ENCODE peak calls at places on chromosomes 1 and 21, in seven cellular contexts. One of them, this sample, is unnamed.

GRCh38 chr21:31221051-31221450 is 123.0 kb downstream of the TIAM1 start:
- DNase-seq in pancreas: no peak
- DNase-seq in hepatocyte: no peak
- DNase-seq in HFF-Myc: no peak
- DNase-seq in colonic mucosa: no peak
- DNase-seq in GM23338: no peak
- DNase-seq in heart left ventricle: no peak
- DNase-seq in this sample: no peak

GRCh38 chr1:56060901-56061300 is 518.5 kb downstream of the PLPP3 start:
- DNase-seq in pancreas: no peak
- DNase-seq in hepatocyte: peak
- DNase-seq in HFF-Myc: no peak
- DNase-seq in colonic mucosa: peak
- DNase-seq in GM23338: no peak
- DNase-seq in heart left ventricle: no peak
- DNase-seq in this sample: peak

GRCh38 chr1:203166192-203166940 is 9.3 kb downstream of the MYBPH start:
- DNase-seq in pancreas: peak
- DNase-seq in hepatocyte: peak
- DNase-seq in HFF-Myc: no peak
- DNase-seq in colonic mucosa: peak
- DNase-seq in GM23338: no peak
- DNase-seq in heart left ventricle: no peak
- DNase-seq in this sample: no peak

GRCh38 chr1:212664409-212665199 is 35.0 kb downstream of the BATF3 start:
- DNase-seq in pancreas: no peak
- DNase-seq in hepatocyte: no peak
- DNase-seq in HFF-Myc: no peak
- DNase-seq in colonic mucosa: no peak
- DNase-seq in GM23338: no peak
- DNase-seq in heart left ventricle: no peak
- DNase-seq in this sample: no peak

GRCh38 chr1:211603191-211603701 is 24.3 kb upstream of the SLC30A1 start:
- DNase-seq in pancreas: no peak
- DNase-seq in hepatocyte: peak
- DNase-seq in HFF-Myc: peak
- DNase-seq in colonic mucosa: no peak
- DNase-seq in GM23338: no peak
- DNase-seq in heart left ventricle: no peak
- DNase-seq in this sample: no peak

GRCh38 chr1:94755675-94756074 is 64.5 kb upstream of the SLC44A3 start:
- DNase-seq in pancreas: no peak
- DNase-seq in hepatocyte: peak
- DNase-seq in HFF-Myc: peak
- DNase-seq in colonic mucosa: no peak
- DNase-seq in GM23338: no peak
- DNase-seq in heart left ventricle: no peak
- DNase-seq in this sample: peak

GRCh38 chr1:20358761-20359263 is 68.1 kb downstream of the VWA5B1 start:
- DNase-seq in pancreas: peak
- DNase-seq in hepatocyte: peak
- DNase-seq in HFF-Myc: no peak
- DNase-seq in colonic mucosa: peak
- DNase-seq in GM23338: no peak
- DNase-seq in heart left ventricle: peak
- DNase-seq in this sample: no peak

GRCh38 chr1:71464016-71464415 is 383.2 kb upstream of the ZRANB2 start:
- DNase-seq in pancreas: no peak
- DNase-seq in hepatocyte: no peak
- DNase-seq in HFF-Myc: no peak
- DNase-seq in colonic mucosa: no peak
- DNase-seq in GM23338: no peak
- DNase-seq in heart left ventricle: no peak
- DNase-seq in this sample: peak

GRCh38 chr1:8026976-8027747 is 1.1 kb upstream of the ERRFI1 start:
- DNase-seq in pancreas: peak
- DNase-seq in hepatocyte: peak
- DNase-seq in HFF-Myc: no peak
- DNase-seq in colonic mucosa: peak
- DNase-seq in GM23338: peak
- DNase-seq in heart left ventricle: peak
- DNase-seq in this sample: no peak

GRCh38 chr1:2589331-2590232 is 3.0 kb downstream of the PRXL2B start:
- DNase-seq in pancreas: no peak
- DNase-seq in hepatocyte: no peak
- DNase-seq in HFF-Myc: no peak
- DNase-seq in colonic mucosa: no peak
- DNase-seq in GM23338: no peak
- DNase-seq in heart left ventricle: peak
- DNase-seq in this sample: no peak

GRCh38 chr1:27994060-27994459 is 34.3 kb downstream of the XKR8 start:
- DNase-seq in pancreas: no peak
- DNase-seq in hepatocyte: peak
- DNase-seq in HFF-Myc: no peak
- DNase-seq in colonic mucosa: no peak
- DNase-seq in GM23338: no peak
- DNase-seq in heart left ventricle: no peak
- DNase-seq in this sample: no peak

GRCh38 chr1:204454476-204454875 is 40.1 kb downstream of the PIK3C2B start:
- DNase-seq in pancreas: no peak
- DNase-seq in hepatocyte: no peak
- DNase-seq in HFF-Myc: no peak
- DNase-seq in colonic mucosa: no peak
- DNase-seq in GM23338: peak
- DNase-seq in heart left ventricle: no peak
- DNase-seq in this sample: no peak

GRCh38 chr1:200153277-200154055 is 126.0 kb downstream of the NR5A2 start:
- DNase-seq in pancreas: no peak
- DNase-seq in hepatocyte: no peak
- DNase-seq in HFF-Myc: no peak
- DNase-seq in colonic mucosa: no peak
- DNase-seq in GM23338: no peak
- DNase-seq in heart left ventricle: no peak
- DNase-seq in this sample: no peak

GRCh38 chr1:46369542-46370213 is 24.4 kb upstream of the FAAH start:
- DNase-seq in pancreas: no peak
- DNase-seq in hepatocyte: no peak
- DNase-seq in HFF-Myc: no peak
- DNase-seq in colonic mucosa: no peak
- DNase-seq in GM23338: no peak
- DNase-seq in heart left ventricle: no peak
- DNase-seq in this sample: no peak

GRCh38 chr1:66752671-66753371 is 562 bp downstream of the DYNLT5 start:
- DNase-seq in pancreas: no peak
- DNase-seq in hepatocyte: no peak
- DNase-seq in HFF-Myc: no peak
- DNase-seq in colonic mucosa: no peak
- DNase-seq in GM23338: no peak
- DNase-seq in heart left ventricle: peak
- DNase-seq in this sample: no peak

GRCh38 chr1:66747500-66747899 is 4.8 kb upstream of the DYNLT5 start:
- DNase-seq in pancreas: no peak
- DNase-seq in hepatocyte: no peak
- DNase-seq in HFF-Myc: no peak
- DNase-seq in colonic mucosa: no peak
- DNase-seq in GM23338: no peak
- DNase-seq in heart left ventricle: no peak
- DNase-seq in this sample: peak

GRCh38 chr1:66750578-66750977 is 1.7 kb upstream of the DYNLT5 start:
- DNase-seq in pancreas: no peak
- DNase-seq in hepatocyte: no peak
- DNase-seq in HFF-Myc: no peak
- DNase-seq in colonic mucosa: no peak
- DNase-seq in GM23338: no peak
- DNase-seq in heart left ventricle: no peak
- DNase-seq in this sample: no peak

GRCh38 chr1:66751160-66751559 is 1.1 kb upstream of the DYNLT5 start:
- DNase-seq in pancreas: no peak
- DNase-seq in hepatocyte: no peak
- DNase-seq in HFF-Myc: no peak
- DNase-seq in colonic mucosa: no peak
- DNase-seq in GM23338: no peak
- DNase-seq in heart left ventricle: no peak
- DNase-seq in this sample: no peak

GRCh38 chr1:66752000-66752592 is at the start of gene DYNLT5:
- DNase-seq in pancreas: no peak
- DNase-seq in hepatocyte: peak
- DNase-seq in HFF-Myc: no peak
- DNase-seq in colonic mucosa: peak
- DNase-seq in GM23338: peak
- DNase-seq in heart left ventricle: peak
- DNase-seq in this sample: no peak
- TF ChIP-seq CTCF in pancreas: no peak
- TF ChIP-seq CTCF in hepatocyte: peak
- TF ChIP-seq CTCF in HFF-Myc: no peak
- TF ChIP-seq CTCF in colonic mucosa: no peak
- TF ChIP-seq CTCF in GM23338: peak
- TF ChIP-seq CTCF in heart left ventricle: peak
- TF ChIP-seq CTCF in this sample: peak

DNA sequence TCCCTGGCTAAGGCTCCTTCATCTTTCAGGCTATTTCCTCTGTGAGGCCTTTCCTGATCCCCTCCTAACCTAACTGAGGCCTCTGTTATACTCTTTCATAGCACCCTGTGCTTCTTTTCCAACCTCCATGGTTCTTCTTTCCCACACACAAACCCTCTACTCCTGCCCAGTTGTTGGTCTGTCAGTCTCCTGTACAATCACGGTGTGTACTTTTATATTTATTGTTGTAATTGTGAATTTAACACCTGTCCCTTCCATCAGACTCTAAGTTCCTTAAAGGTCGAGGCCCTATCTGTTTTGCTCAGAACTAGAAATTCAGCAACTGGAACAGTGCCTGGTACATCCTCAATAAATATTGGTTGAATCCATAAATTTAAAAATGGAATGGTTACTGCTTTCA is 100.2 kb upstream of the KCNE2 start:
- DNase-seq in pancreas: no peak
- DNase-seq in hepatocyte: no peak
- DNase-seq in HFF-Myc: no peak
- DNase-seq in colonic mucosa: no peak
- DNase-seq in GM23338: no peak
- DNase-seq in heart left ventricle: no peak
- DNase-seq in this sample: no peak
- H3K4me3 ChIP-seq in pancreas: no peak
- H3K4me3 ChIP-seq in hepatocyte: no peak
- H3K4me3 ChIP-seq in HFF-Myc: no peak
- H3K4me3 ChIP-seq in colonic mucosa: no peak
- H3K4me3 ChIP-seq in GM23338: no peak
- H3K4me3 ChIP-seq in heart left ventricle: no peak
- H3K4me3 ChIP-seq in this sample: no peak

GRCh38 chr1:234226106-234226818 is 147.0 kb upstream of the COA6 start:
- DNase-seq in pancreas: no peak
- DNase-seq in hepatocyte: no peak
- DNase-seq in HFF-Myc: no peak
- DNase-seq in colonic mucosa: no peak
- DNase-seq in GM23338: peak
- DNase-seq in heart left ventricle: no peak
- DNase-seq in this sample: no peak

GRCh38 chr1:234226819-234227165 is 146.5 kb upstream of the COA6 start:
- DNase-seq in pancreas: no peak
- DNase-seq in hepatocyte: no peak
- DNase-seq in HFF-Myc: no peak
- DNase-seq in colonic mucosa: no peak
- DNase-seq in GM23338: no peak
- DNase-seq in heart left ventricle: no peak
- DNase-seq in this sample: no peak

GRCh38 chr1:234219711-234220110 is 153.5 kb upstream of the COA6 start:
- DNase-seq in pancreas: no peak
- DNase-seq in hepatocyte: no peak
- DNase-seq in HFF-Myc: no peak
- DNase-seq in colonic mucosa: no peak
- DNase-seq in GM23338: no peak
- DNase-seq in heart left ventricle: no peak
- DNase-seq in this sample: no peak

GRCh38 chr1:234221601-234222000 is 151.7 kb upstream of the COA6 start:
- DNase-seq in pancreas: no peak
- DNase-seq in hepatocyte: no peak
- DNase-seq in HFF-Myc: no peak
- DNase-seq in colonic mucosa: no peak
- DNase-seq in GM23338: no peak
- DNase-seq in heart left ventricle: no peak
- DNase-seq in this sample: no peak

GRCh38 chr1:234222561-234223280 is 150.5 kb upstream of the COA6 start:
- DNase-seq in pancreas: no peak
- DNase-seq in hepatocyte: no peak
- DNase-seq in HFF-Myc: no peak
- DNase-seq in colonic mucosa: no peak
- DNase-seq in GM23338: no peak
- DNase-seq in heart left ventricle: no peak
- DNase-seq in this sample: no peak
- TF ChIP-seq CTCF in pancreas: no peak
- TF ChIP-seq CTCF in hepatocyte: no peak
- TF ChIP-seq CTCF in HFF-Myc: no peak
- TF ChIP-seq CTCF in colonic mucosa: no peak
- TF ChIP-seq CTCF in GM23338: no peak
- TF ChIP-seq CTCF in heart left ventricle: no peak
- TF ChIP-seq CTCF in this sample: no peak

GRCh38 chr1:67561704-67562113 is 123.3 kb upstream of the GADD45A start:
- DNase-seq in pancreas: peak
- DNase-seq in hepatocyte: peak
- DNase-seq in HFF-Myc: peak
- DNase-seq in colonic mucosa: peak
- DNase-seq in GM23338: peak
- DNase-seq in heart left ventricle: peak
- DNase-seq in this sample: no peak

GRCh38 chr1:67558449-67559193 is 126.4 kb upstream of the GADD45A start:
- DNase-seq in pancreas: no peak
- DNase-seq in hepatocyte: no peak
- DNase-seq in HFF-Myc: no peak
- DNase-seq in colonic mucosa: no peak
- DNase-seq in GM23338: no peak
- DNase-seq in heart left ventricle: no peak
- DNase-seq in this sample: no peak

GRCh38 chr1:67557731-67558448 is 127.1 kb upstream of the GADD45A start:
- DNase-seq in pancreas: no peak
- DNase-seq in hepatocyte: no peak
- DNase-seq in HFF-Myc: no peak
- DNase-seq in colonic mucosa: no peak
- DNase-seq in GM23338: no peak
- DNase-seq in heart left ventricle: no peak
- DNase-seq in this sample: no peak

GRCh38 chr1:67560580-67561285 is 124.3 kb upstream of the GADD45A start:
- DNase-seq in pancreas: no peak
- DNase-seq in hepatocyte: no peak
- DNase-seq in HFF-Myc: no peak
- DNase-seq in colonic mucosa: no peak
- DNase-seq in GM23338: no peak
- DNase-seq in heart left ventricle: no peak
- DNase-seq in this sample: no peak

DNA sequence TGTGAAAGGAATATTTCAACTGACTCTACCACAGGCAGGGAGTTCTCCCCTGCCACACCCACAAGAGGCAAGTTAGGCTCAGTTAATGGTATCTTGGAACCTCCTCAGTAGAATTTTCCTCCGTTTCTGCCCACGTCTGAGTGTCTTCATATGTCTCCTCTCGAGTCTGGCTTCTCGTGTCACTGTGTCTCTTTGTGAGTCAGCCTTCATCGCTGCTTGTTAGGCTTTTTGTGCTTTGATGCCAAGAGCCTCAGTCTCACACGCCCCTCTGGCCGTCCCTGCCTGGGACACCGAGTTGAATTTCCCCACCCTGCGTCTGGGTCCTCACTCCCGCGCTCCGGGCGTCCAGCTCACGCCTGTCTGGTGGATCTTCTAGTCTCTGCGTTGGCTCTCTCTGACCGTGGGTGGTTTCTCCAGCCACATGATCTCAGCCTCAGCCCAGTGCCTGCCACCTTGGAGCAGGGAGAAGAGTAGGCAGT is 125.7 kb upstream of the GADD45A start:
- DNase-seq in pancreas: no peak
- DNase-seq in hepatocyte: no peak
- DNase-seq in HFF-Myc: no peak
- DNase-seq in colonic mucosa: no peak
- DNase-seq in GM23338: peak
- DNase-seq in heart left ventricle: peak
- DNase-seq in this sample: peak
- H3K4me3 ChIP-seq in pancreas: no peak
- H3K4me3 ChIP-seq in hepatocyte: no peak
- H3K4me3 ChIP-seq in HFF-Myc: peak
- H3K4me3 ChIP-seq in colonic mucosa: no peak
- H3K4me3 ChIP-seq in GM23338: no peak
- H3K4me3 ChIP-seq in heart left ventricle: no peak
- H3K4me3 ChIP-seq in this sample: peak